ENCODE peak calls at places on chromosomes 11 and 22, in ten cellular contexts. One of them, this sample, is unnamed.

GRCh38 chr22:49825944-49826602 is 1.6 kb downstream of the BRD1 start:
- DNase-seq in AG04449: no peak
- DNase-seq in WTC11: no peak
- DNase-seq in HCT116: no peak
- DNase-seq in omental fat pad: no peak
- DNase-seq in BE2C: no peak
- DNase-seq in RWPE1: no peak
- DNase-seq in fibroblast of the aortic adventitia: peak
- DNase-seq in cardiac muscle cell: no peak
- DNase-seq in activated B cell treated with CpG ODN at 0.5 μM for 24 hours: no peak
- DNase-seq in this sample: no peak

GRCh38 chr11:115112779-115113178 is 391.4 kb downstream of the CADM1 start:
- DNase-seq in AG04449: no peak
- DNase-seq in WTC11: no peak
- DNase-seq in HCT116: no peak
- DNase-seq in omental fat pad: no peak
- DNase-seq in BE2C: no peak
- DNase-seq in RWPE1: no peak
- DNase-seq in fibroblast of the aortic adventitia: no peak
- DNase-seq in cardiac muscle cell: no peak
- DNase-seq in activated B cell treated with CpG ODN at 0.5 μM for 24 hours: no peak
- DNase-seq in this sample: no peak

GRCh38 chr11:105333153-105333552 is 193.6 kb upstream of the CARD18 start:
- DNase-seq in AG04449: no peak
- DNase-seq in WTC11: no peak
- DNase-seq in HCT116: no peak
- DNase-seq in omental fat pad: no peak
- DNase-seq in BE2C: no peak
- DNase-seq in RWPE1: no peak
- DNase-seq in fibroblast of the aortic adventitia: no peak
- DNase-seq in cardiac muscle cell: no peak
- DNase-seq in activated B cell treated with CpG ODN at 0.5 μM for 24 hours: no peak
- DNase-seq in this sample: no peak

GRCh38 chr11:124233376-124233775 is 7.5 kb upstream of the OR8G1 start:
- DNase-seq in AG04449: no peak
- DNase-seq in WTC11: no peak
- DNase-seq in HCT116: no peak
- DNase-seq in omental fat pad: no peak
- DNase-seq in BE2C: no peak
- DNase-seq in RWPE1: no peak
- DNase-seq in fibroblast of the aortic adventitia: no peak
- DNase-seq in cardiac muscle cell: no peak
- DNase-seq in activated B cell treated with CpG ODN at 0.5 μM for 24 hours: no peak
- DNase-seq in this sample: no peak

GRCh38 chr11:109971184-109971523 is 122.0 kb upstream of the ZC3H12C start:
- DNase-seq in AG04449: peak
- DNase-seq in WTC11: no peak
- DNase-seq in HCT116: no peak
- DNase-seq in omental fat pad: no peak
- DNase-seq in BE2C: no peak
- DNase-seq in RWPE1: no peak
- DNase-seq in fibroblast of the aortic adventitia: peak
- DNase-seq in cardiac muscle cell: peak
- DNase-seq in activated B cell treated with CpG ODN at 0.5 μM for 24 hours: no peak
- DNase-seq in this sample: no peak

GRCh38 chr22:28435271-28435825 is 244.3 kb downstream of the TTC28 start:
- DNase-seq in AG04449: no peak
- DNase-seq in WTC11: no peak
- DNase-seq in HCT116: no peak
- DNase-seq in omental fat pad: no peak
- DNase-seq in BE2C: no peak
- DNase-seq in RWPE1: peak
- DNase-seq in fibroblast of the aortic adventitia: no peak
- DNase-seq in cardiac muscle cell: no peak
- DNase-seq in activated B cell treated with CpG ODN at 0.5 μM for 24 hours: no peak
- DNase-seq in this sample: no peak

GRCh38 chr11:15035283-15035682 is 38.1 kb upstream of the CALCB start:
- DNase-seq in AG04449: no peak
- DNase-seq in WTC11: peak
- DNase-seq in HCT116: no peak
- DNase-seq in omental fat pad: no peak
- DNase-seq in BE2C: no peak
- DNase-seq in RWPE1: no peak
- DNase-seq in fibroblast of the aortic adventitia: no peak
- DNase-seq in cardiac muscle cell: no peak
- DNase-seq in activated B cell treated with CpG ODN at 0.5 μM for 24 hours: no peak
- DNase-seq in this sample: no peak

GRCh38 chr11:19393941-19394340 is 153.2 kb upstream of the E2F8 start:
- DNase-seq in AG04449: no peak
- DNase-seq in WTC11: no peak
- DNase-seq in HCT116: no peak
- DNase-seq in omental fat pad: no peak
- DNase-seq in BE2C: no peak
- DNase-seq in RWPE1: no peak
- DNase-seq in fibroblast of the aortic adventitia: peak
- DNase-seq in cardiac muscle cell: no peak
- DNase-seq in activated B cell treated with CpG ODN at 0.5 μM for 24 hours: no peak
- DNase-seq in this sample: peak

GRCh38 chr22:30801695-30802094 is 107.0 kb downstream of the OSBP2 start:
- DNase-seq in AG04449: no peak
- DNase-seq in WTC11: no peak
- DNase-seq in HCT116: no peak
- DNase-seq in omental fat pad: no peak
- DNase-seq in BE2C: no peak
- DNase-seq in RWPE1: no peak
- DNase-seq in fibroblast of the aortic adventitia: no peak
- DNase-seq in cardiac muscle cell: no peak
- DNase-seq in activated B cell treated with CpG ODN at 0.5 μM for 24 hours: no peak
- DNase-seq in this sample: no peak

GRCh38 chr22:30804626-30805025 is 110.0 kb downstream of the OSBP2 start:
- DNase-seq in AG04449: no peak
- DNase-seq in WTC11: no peak
- DNase-seq in HCT116: no peak
- DNase-seq in omental fat pad: no peak
- DNase-seq in BE2C: no peak
- DNase-seq in RWPE1: no peak
- DNase-seq in fibroblast of the aortic adventitia: no peak
- DNase-seq in cardiac muscle cell: no peak
- DNase-seq in activated B cell treated with CpG ODN at 0.5 μM for 24 hours: no peak
- DNase-seq in this sample: no peak

GRCh38 chr22:30803679-30804078 is 109.0 kb downstream of the OSBP2 start:
- DNase-seq in AG04449: no peak
- DNase-seq in WTC11: no peak
- DNase-seq in HCT116: no peak
- DNase-seq in omental fat pad: no peak
- DNase-seq in BE2C: no peak
- DNase-seq in RWPE1: no peak
- DNase-seq in fibroblast of the aortic adventitia: no peak
- DNase-seq in cardiac muscle cell: no peak
- DNase-seq in activated B cell treated with CpG ODN at 0.5 μM for 24 hours: no peak
- DNase-seq in this sample: no peak

GRCh38 chr22:30806391-30806861 is 111.8 kb downstream of the OSBP2 start:
- DNase-seq in AG04449: no peak
- DNase-seq in WTC11: peak
- DNase-seq in HCT116: peak
- DNase-seq in omental fat pad: no peak
- DNase-seq in BE2C: no peak
- DNase-seq in RWPE1: peak
- DNase-seq in fibroblast of the aortic adventitia: peak
- DNase-seq in cardiac muscle cell: peak
- DNase-seq in activated B cell treated with CpG ODN at 0.5 μM for 24 hours: no peak
- DNase-seq in this sample: no peak

GRCh38 chr22:30802202-30803166 is 107.8 kb downstream of the OSBP2 start:
- DNase-seq in AG04449: peak
- DNase-seq in WTC11: peak
- DNase-seq in HCT116: peak
- DNase-seq in omental fat pad: peak
- DNase-seq in BE2C: peak
- DNase-seq in RWPE1: peak
- DNase-seq in fibroblast of the aortic adventitia: peak
- DNase-seq in cardiac muscle cell: peak
- DNase-seq in activated B cell treated with CpG ODN at 0.5 μM for 24 hours: peak
- DNase-seq in this sample: peak
- TF ChIP-seq CTCF in AG04449: peak
- TF ChIP-seq CTCF in WTC11: no peak
- TF ChIP-seq CTCF in HCT116: no peak
- TF ChIP-seq CTCF in omental fat pad: no peak
- TF ChIP-seq CTCF in BE2C: peak
- TF ChIP-seq CTCF in RWPE1: peak
- TF ChIP-seq CTCF in fibroblast of the aortic adventitia: peak
- TF ChIP-seq CTCF in cardiac muscle cell: peak
- TF ChIP-seq CTCF in activated B cell treated with CpG ODN at 0.5 μM for 24 hours: no peak
- TF ChIP-seq CTCF in this sample: peak

GRCh38 chr11:63639195-63639832 is 25.1 kb upstream of the PLAAT3 start:
- DNase-seq in AG04449: no peak
- DNase-seq in WTC11: no peak
- DNase-seq in HCT116: no peak
- DNase-seq in omental fat pad: no peak
- DNase-seq in BE2C: no peak
- DNase-seq in RWPE1: no peak
- DNase-seq in fibroblast of the aortic adventitia: peak
- DNase-seq in cardiac muscle cell: no peak
- DNase-seq in activated B cell treated with CpG ODN at 0.5 μM for 24 hours: no peak
- DNase-seq in this sample: no peak
- TF ChIP-seq CTCF in AG04449: no peak
- TF ChIP-seq CTCF in WTC11: peak
- TF ChIP-seq CTCF in HCT116: peak
- TF ChIP-seq CTCF in omental fat pad: no peak
- TF ChIP-seq CTCF in BE2C: no peak
- TF ChIP-seq CTCF in RWPE1: peak
- TF ChIP-seq CTCF in fibroblast of the aortic adventitia: peak
- TF ChIP-seq CTCF in cardiac muscle cell: peak
- TF ChIP-seq CTCF in activated B cell treated with CpG ODN at 0.5 μM for 24 hours: no peak
- TF ChIP-seq CTCF in this sample: peak

DNA sequence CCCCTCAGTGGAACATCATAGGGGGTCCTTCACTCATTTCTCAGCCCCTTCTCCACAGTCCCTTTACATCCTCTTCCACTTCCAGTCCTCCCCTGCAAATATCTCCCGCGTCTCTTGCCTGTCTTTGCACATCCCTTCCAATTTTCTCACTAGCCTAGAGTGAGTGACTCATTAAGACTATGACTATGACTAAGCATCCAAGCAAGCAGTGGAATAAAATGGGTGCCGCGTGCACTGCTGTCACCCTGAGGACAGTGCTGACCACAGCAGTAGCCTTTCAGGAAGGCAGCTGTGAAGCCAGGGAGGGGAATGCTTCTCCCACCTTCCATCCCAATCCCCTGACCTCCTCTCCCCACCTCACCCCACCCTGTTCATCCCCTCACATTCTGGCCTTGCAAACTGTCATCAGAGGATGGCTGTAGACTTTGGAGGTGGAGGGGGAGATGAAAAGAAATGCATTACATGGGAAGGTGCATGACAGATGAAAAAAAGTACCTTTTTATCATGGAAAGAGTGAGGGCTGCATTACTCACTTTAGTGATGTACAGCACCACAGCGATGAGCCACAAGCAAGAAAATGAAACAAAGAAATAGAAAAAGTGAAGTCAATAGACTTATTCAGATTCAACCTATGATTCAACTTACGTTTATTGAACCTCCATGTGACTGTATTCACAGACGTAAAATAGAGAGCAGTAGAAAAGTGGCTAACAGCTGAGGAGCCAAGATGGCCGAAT is 948.2 kb downstream of the NTM start:
- DNase-seq in AG04449: peak
- DNase-seq in WTC11: no peak
- DNase-seq in HCT116: no peak
- DNase-seq in omental fat pad: no peak
- DNase-seq in BE2C: no peak
- DNase-seq in RWPE1: peak
- DNase-seq in fibroblast of the aortic adventitia: peak
- DNase-seq in cardiac muscle cell: no peak
- DNase-seq in activated B cell treated with CpG ODN at 0.5 μM for 24 hours: no peak
- DNase-seq in this sample: no peak
- TF ChIP-seq CTCF in AG04449: no peak
- TF ChIP-seq CTCF in WTC11: no peak
- TF ChIP-seq CTCF in HCT116: no peak
- TF ChIP-seq CTCF in omental fat pad: no peak
- TF ChIP-seq CTCF in BE2C: no peak
- TF ChIP-seq CTCF in RWPE1: no peak
- TF ChIP-seq CTCF in fibroblast of the aortic adventitia: no peak
- TF ChIP-seq CTCF in cardiac muscle cell: no peak
- TF ChIP-seq CTCF in activated B cell treated with CpG ODN at 0.5 μM for 24 hours: no peak
- TF ChIP-seq CTCF in this sample: no peak

GRCh38 chr22:42925598-42925997 is 68.5 kb upstream of the ARFGAP3 start:
- DNase-seq in AG04449: no peak
- DNase-seq in WTC11: no peak
- DNase-seq in HCT116: no peak
- DNase-seq in omental fat pad: no peak
- DNase-seq in BE2C: no peak
- DNase-seq in RWPE1: no peak
- DNase-seq in fibroblast of the aortic adventitia: no peak
- DNase-seq in cardiac muscle cell: no peak
- DNase-seq in activated B cell treated with CpG ODN at 0.5 μM for 24 hours: no peak
- DNase-seq in this sample: no peak

GRCh38 chr22:42924436-42924835 is 67.4 kb upstream of the ARFGAP3 start:
- DNase-seq in AG04449: no peak
- DNase-seq in WTC11: no peak
- DNase-seq in HCT116: no peak
- DNase-seq in omental fat pad: no peak
- DNase-seq in BE2C: no peak
- DNase-seq in RWPE1: no peak
- DNase-seq in fibroblast of the aortic adventitia: no peak
- DNase-seq in cardiac muscle cell: no peak
- DNase-seq in activated B cell treated with CpG ODN at 0.5 μM for 24 hours: no peak
- DNase-seq in this sample: no peak

GRCh38 chr22:42927966-42928365 is 70.9 kb upstream of the ARFGAP3 start:
- DNase-seq in AG04449: no peak
- DNase-seq in WTC11: no peak
- DNase-seq in HCT116: no peak
- DNase-seq in omental fat pad: no peak
- DNase-seq in BE2C: no peak
- DNase-seq in RWPE1: no peak
- DNase-seq in fibroblast of the aortic adventitia: no peak
- DNase-seq in cardiac muscle cell: no peak
- DNase-seq in activated B cell treated with CpG ODN at 0.5 μM for 24 hours: no peak
- DNase-seq in this sample: no peak

GRCh38 chr22:42926034-42926433 is 69.0 kb upstream of the ARFGAP3 start:
- DNase-seq in AG04449: no peak
- DNase-seq in WTC11: no peak
- DNase-seq in HCT116: no peak
- DNase-seq in omental fat pad: no peak
- DNase-seq in BE2C: no peak
- DNase-seq in RWPE1: no peak
- DNase-seq in fibroblast of the aortic adventitia: peak
- DNase-seq in cardiac muscle cell: no peak
- DNase-seq in activated B cell treated with CpG ODN at 0.5 μM for 24 hours: no peak
- DNase-seq in this sample: no peak

DNA sequence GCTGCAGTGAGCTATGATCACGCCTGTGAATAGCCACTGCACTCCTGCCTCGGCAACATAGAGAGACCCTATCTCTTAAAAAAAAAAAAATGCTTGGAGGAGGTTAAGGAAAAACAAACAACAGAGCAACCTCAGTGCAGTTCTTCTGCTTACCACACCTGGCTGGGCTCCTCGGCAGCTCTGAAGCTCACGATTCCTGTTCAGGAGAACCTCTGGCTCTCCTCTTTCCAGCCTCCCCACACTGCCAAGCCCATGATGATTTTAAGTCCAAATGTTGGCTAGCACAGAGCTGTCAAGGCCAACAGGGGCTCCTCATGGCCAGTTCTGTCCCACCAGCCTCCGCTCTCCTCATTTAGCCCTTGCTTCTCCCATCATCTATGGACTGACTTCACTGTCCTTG is 69.7 kb upstream of the ARFGAP3 start:
- DNase-seq in AG04449: no peak
- DNase-seq in WTC11: no peak
- DNase-seq in HCT116: no peak
- DNase-seq in omental fat pad: no peak
- DNase-seq in BE2C: no peak
- DNase-seq in RWPE1: no peak
- DNase-seq in fibroblast of the aortic adventitia: no peak
- DNase-seq in cardiac muscle cell: no peak
- DNase-seq in activated B cell treated with CpG ODN at 0.5 μM for 24 hours: no peak
- DNase-seq in this sample: no peak
- TF ChIP-seq CTCF in AG04449: no peak
- TF ChIP-seq CTCF in WTC11: no peak
- TF ChIP-seq CTCF in HCT116: no peak
- TF ChIP-seq CTCF in omental fat pad: no peak
- TF ChIP-seq CTCF in BE2C: no peak
- TF ChIP-seq CTCF in RWPE1: no peak
- TF ChIP-seq CTCF in fibroblast of the aortic adventitia: no peak
- TF ChIP-seq CTCF in cardiac muscle cell: no peak
- TF ChIP-seq CTCF in activated B cell treated with CpG ODN at 0.5 μM for 24 hours: no peak
- TF ChIP-seq CTCF in this sample: no peak

This sample was measured in right atrium auricular region.